ENCODE peak calls at places on chromosomes 7 and 10, in six cellular contexts. R is K562, F is transverse colon, L is SK-N-SH, P is HepG2, T is suprapubic skin. D is an unnamed sample.

GRCh38 chr10:94361161-94361794 is 1.5 kb downstream of the NOC3L start:
- DNase-seq in P (peak; percentile 43), T (no peak), L (peak; percentile 9), F (peak; percentile 26), R (no peak), D (peak; percentile 32)

GRCh38 chr7:65477326-65477725 is 103.7 kb downstream of the ZNF92 start:
- DNase-seq in L (peak; percentile 67), R (peak; percentile 63), P (peak; percentile 25), T (no peak), F (no peak), D (no peak)

GRCh38 chr10:46999217-46999616 is 88.0 kb downstream of the PTPN20 start:
- DNase-seq in R (no peak), F (no peak), L (no peak), P (no peak), T (no peak), D (no peak)

GRCh38 chr10:116771101-116771705 is 28.8 kb upstream of the HSPA12A start:
- DNase-seq in L (no peak), R (no peak), T (peak; percentile 87), P (peak; percentile 80), F (peak; percentile 32), D (no peak)

GRCh38 chr7:29684787-29685650 is 121.3 kb upstream of the WIPF3 start:
- DNase-seq in P (peak; percentile 56), R (peak; percentile 64), L (peak; percentile 88), T (peak; percentile 80), F (peak; percentile 76), D (peak; percentile 74)

GRCh38 chr7:148982596-148983219 is 45.6 kb downstream of the PDIA4 start:
- DNase-seq in L (peak; percentile 81), T (no peak), R (peak; percentile 23), P (no peak), F (no peak), D (no peak)

GRCh38 chr7:2129376-2130375 is 103.1 kb downstream of the MAD1L1 start:
- DNase-seq in R (no peak), F (no peak), L (no peak), T (no peak), P (no peak), D (peak; percentile 62)

GRCh38 chr7:76149847-76150691 is 51.6 kb upstream of the SRRM3 start:
- DNase-seq in P (no peak), F (no peak), R (no peak), L (peak; percentile 86), T (no peak), D (no peak)

GRCh38 chr7:63925626-63926460 is 72.8 kb upstream of the ZNF722 start:
- DNase-seq in L (peak; percentile 96), R (peak; percentile 42), T (no peak), P (no peak), F (peak; percentile 64), D (peak; percentile 94)

GRCh38 chr10:1044146-1044545 is 4.8 kb downstream of the IDI1 start:
- DNase-seq in P (no peak), F (no peak), R (no peak), T (no peak), L (no peak), D (no peak)
- TF ChIP-seq POLR2AphosphoS5 in P (no peak), F (no peak), R (no peak), T (no peak), L (no peak), D (no peak)

DNA sequence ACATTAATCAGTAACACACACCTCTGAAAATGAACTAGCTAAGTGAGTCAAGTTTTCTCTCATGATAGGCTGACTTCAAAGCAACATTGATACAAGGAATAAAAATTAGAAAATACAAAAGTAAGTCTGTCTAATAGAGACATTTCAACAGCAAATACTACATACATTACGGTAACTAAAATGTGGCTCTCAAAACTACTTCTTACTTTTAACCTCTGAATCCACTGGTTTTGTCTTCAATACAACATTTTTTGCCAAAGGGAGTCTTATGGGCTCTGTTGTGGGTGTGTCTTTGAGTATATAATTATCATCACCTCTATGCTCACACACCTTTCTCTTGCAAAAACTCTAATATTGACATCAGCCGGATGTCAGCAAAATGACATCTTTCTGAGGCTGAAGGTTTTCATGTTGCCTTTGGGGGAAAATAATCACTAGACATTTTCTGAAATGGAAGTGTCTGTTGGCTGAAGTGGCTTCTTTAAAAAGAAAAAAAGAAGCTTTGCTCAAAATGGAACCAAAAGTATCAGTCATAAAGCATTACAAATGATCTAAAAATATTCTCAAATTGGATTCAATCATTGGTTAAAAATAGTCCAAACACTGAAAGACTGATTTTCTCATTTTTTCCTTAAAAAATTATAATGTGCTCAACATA is 41.8 kb upstream of the FAM133B start:
- DNase-seq in L (no peak), T (no peak), P (no peak), R (no peak), F (no peak), D (no peak)
- TF ChIP-seq EP300 in L (no peak), T (no peak), P (no peak), R (no peak), F (no peak), D (no peak)

DNA sequence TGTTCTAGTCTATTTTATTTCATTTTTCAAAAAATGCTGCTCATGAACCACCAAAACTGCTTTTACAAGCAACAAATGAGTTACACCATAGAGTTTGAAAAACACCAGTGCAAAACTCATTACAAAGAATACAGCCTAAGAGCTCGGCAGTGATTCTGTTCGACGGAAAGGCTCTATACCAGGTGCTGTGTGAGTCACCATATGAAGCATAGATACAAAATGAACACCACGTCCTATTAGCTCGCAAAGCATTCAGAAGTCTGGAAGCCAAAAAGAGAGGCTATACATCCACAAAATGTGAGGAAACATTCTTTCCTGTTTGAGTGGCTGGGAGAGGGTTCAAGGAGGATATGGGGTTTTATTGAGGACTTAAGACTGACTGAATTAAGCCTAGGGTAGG is 136.1 kb downstream of the ATE1 start:
- DNase-seq in R (no peak), F (no peak), L (no peak), P (no peak), T (no peak), D (no peak)
- H3K4me3 ChIP-seq in R (no peak overlapping the region), F (no peak overlapping the region), L (no peak overlapping the region), P (no peak overlapping the region), T (no peak overlapping the region), D (no peak overlapping the region)

DNA sequence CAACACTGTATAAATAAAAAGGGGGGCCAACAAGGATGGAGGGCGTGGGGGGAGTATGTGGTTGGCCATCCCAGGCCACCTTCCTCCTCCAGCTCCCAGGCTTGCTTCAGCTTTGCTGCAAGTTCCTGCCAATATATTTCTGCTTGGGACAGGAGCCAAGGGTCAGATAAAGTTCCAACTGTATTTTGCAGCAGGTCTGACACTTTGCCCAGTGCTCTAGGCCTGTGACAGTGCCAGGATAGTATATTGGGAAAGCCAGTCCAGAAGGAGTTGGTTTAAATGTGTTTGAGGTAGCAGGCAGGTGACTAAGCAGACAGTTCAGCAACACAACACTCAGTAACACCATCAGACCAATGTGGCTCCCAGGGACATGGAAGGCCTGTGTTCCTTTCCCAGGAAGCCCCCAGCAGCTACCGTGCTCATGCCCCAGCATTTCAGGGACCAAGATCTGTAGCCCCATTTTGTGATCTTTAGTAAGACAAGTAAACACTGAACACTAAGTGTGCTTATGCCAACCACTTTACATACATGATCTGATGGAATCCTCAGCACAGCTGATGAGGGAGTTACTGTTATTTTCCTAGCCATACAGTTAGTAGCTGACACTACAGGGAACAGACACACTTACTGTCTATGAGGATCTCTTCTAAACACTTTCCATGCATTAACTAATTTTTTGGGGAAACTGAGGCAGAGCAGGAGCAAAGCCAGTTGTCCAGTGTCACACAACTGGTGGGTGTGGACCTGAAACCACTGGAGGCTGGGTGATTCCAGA is 38.9 kb downstream of the DNAJB12 start:
- DNase-seq in P (no peak), L (no peak), T (peak; percentile 80), F (peak; percentile 69), R (no peak), D (no peak)
- TF ChIP-seq POLR2AphosphoS5 in P (no peak), L (no peak), T (peak; percentile 58), F (no peak), R (no peak), D (peak; percentile 71)

DNA sequence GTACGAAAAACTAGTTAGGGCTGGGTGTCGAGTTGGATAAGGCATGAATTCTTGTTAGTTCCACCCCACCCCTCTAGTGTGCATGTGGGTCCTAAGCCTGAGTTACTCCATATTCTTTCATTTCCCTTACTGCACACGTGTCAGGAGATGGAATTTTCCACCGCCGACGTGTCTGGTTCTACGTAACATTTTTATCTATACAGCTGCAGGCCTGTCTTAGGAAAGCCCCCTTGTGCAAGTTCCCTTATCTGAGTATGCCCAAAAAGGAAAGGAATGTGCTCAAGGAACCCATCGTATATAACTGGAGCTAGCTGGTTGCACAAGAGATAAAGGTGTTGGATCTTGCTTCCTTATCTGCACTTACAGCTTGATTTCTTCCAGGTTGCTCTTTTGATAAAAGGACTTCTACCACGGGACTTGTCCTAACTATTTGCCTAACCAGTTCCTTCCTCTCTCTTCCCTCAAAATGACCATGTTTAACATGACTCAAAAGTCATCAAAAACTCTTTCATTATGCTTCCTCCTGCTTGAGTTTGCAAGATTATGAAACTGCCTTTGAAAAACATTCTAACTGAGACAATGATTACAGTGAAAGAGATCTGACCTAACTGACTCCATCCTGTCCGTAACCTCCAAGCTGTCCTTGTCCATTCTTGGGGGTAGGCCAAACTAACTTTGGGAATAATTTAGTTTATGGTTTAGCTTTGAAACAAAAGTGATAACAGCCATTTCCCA is 181.4 kb downstream of the AKR1D1 start:
- DNase-seq in T (no peak), R (peak; percentile 80), F (no peak), L (no peak), P (peak; percentile 99), D (no peak)
- TF ChIP-seq EP300 in T (no peak), R (peak; percentile 100), F (no peak), L (no peak), P (peak; percentile 98), D (peak; percentile 73)

DNA sequence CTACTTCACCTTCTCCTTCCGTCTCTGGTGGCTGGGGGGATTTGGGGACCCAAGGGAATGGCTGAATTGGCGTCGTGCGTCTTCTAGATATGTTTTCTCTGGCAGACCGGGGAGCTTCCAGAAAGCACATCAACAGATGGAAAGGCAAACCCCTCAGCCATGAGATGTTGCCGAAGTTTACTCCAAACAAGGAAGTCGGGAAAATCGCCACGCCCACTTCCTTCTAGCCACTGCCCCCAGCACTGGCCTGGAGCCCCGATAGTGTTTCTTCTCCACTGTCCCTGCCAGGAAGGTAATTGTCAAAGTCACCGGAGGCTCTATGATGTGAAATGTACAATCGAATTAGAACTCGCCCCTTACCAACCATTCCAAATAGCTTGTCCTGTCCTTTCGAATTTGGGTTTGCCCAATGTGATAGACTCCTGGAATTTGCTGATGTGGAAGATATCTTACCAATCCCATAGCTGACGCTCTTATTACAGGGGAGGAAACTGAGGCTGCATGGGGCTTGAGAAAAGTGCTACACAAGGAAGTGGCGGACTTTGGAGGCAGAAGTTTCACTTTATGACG is 191.0 kb downstream of the LSM5 start:
- DNase-seq in R (no peak), T (no peak), L (no peak), F (no peak), P (no peak), D (no peak)
- H3K4me3 ChIP-seq in R (peak overlapping the region; percentile 20), T (peak overlapping the region; percentile 48), L (peak overlapping the region; percentile 18), F (no peak overlapping the region), P (no peak overlapping the region), D (peak overlapping the region; percentile 26)

DNA sequence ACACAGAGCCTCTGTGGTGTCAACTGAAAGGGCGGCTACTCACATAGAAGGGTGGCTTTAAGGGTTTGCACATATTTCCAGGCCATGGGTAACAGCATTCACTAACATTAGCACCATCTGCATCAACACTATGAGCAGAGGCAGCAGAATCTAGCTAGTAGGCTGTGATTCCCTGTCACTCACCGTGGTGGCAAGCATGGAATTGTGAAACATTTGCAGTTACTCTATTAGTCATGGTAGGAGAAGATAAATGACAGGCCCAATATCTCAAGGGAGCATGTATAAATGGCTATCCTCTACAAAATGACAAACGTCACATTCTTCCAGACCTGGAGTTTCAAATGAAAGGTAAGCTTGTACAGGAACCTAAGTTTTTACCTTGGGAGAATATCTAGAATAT is 32.2 kb upstream of the CUBN start:
- DNase-seq in T (no peak), P (no peak), L (no peak), F (no peak), R (no peak), D (no peak)
- TF ChIP-seq POLR2AphosphoS5 in T (no peak), P (no peak), L (no peak), F (no peak), R (no peak), D (no peak)

D was measured in upper lobe of left lung.